ENCODE peak calls at places on chromosomes 6 and 20, in ten cellular contexts. N is B cell; E is colonic mucosa; Z is PC-3; Q is nephron progenitor cell; F is neural progenitor cell; V is CD4-positive, alpha-beta T cell; D is A549; B is epithelial cell of esophagus; G is astrocyte of the spinal cord. R is an unnamed sample.

GRCh38 chr20:36128463-36129176 is 25.9 kb upstream of the EPB41L1 start:
- DNase-seq in Z (peak), G (peak), D (peak), E (no peak), N (no peak), V (no peak), Q (no peak), B (peak), F (no peak), R (no peak)

GRCh38 chr6:131159578-131159977 is 24.3 kb downstream of the AKAP7 start:
- DNase-seq in Q (no peak), V (no peak), F (no peak), E (no peak), G (peak), B (peak), N (no peak), D (no peak), Z (peak), R (no peak)

GRCh38 chr6:28490191-28490890 is 25.3 kb downstream of the GPX6 start:
- DNase-seq in N (no peak), V (no peak), Q (no peak), B (peak), Z (no peak), F (peak), G (no peak), D (no peak), E (no peak), R (no peak)

GRCh38 chr6:135181333-135182119 is 418 bp downstream of the MYB start:
- DNase-seq in F (peak), Q (no peak), E (peak), V (peak), N (no peak), D (peak), Z (no peak), B (peak), G (peak), R (no peak)

GRCh38 chr6:148364056-148364844 is 21.6 kb downstream of the SASH1 start:
- DNase-seq in Q (no peak), B (peak), F (no peak), Z (no peak), V (no peak), E (no peak), N (no peak), G (peak), D (no peak), R (no peak)

GRCh38 chr20:3646067-3646440 is 17.1 kb downstream of the GFRA4 start:
- DNase-seq in D (no peak), G (peak), Q (no peak), N (no peak), Z (peak), F (no peak), B (peak), E (no peak), V (no peak), R (no peak)

GRCh38 chr6:127554435-127555006 is 22.5 kb upstream of the C6orf58 start:
- DNase-seq in E (no peak), F (peak), V (peak), B (peak), Z (peak), D (peak), Q (no peak), N (no peak), G (peak), R (no peak)

GRCh38 chr20:46367234-46367633 is 39.2 kb downstream of the ELMO2 start:
- DNase-seq in G (no peak), N (no peak), Q (no peak), D (no peak), Z (no peak), F (no peak), E (no peak), B (no peak), V (no peak), R (no peak)

GRCh38 chr20:32752458-32753250 is 9.4 kb upstream of the COMMD7 start:
- DNase-seq in D (no peak), V (no peak), E (no peak), Q (no peak), Z (peak), F (no peak), N (no peak), B (peak), G (peak), R (no peak)

GRCh38 chr20:22414354-22414753 is 170.0 kb downstream of the FOXA2 start:
- DNase-seq in E (no peak), V (no peak), N (no peak), Z (peak), B (no peak), Q (peak), F (no peak), D (peak), G (no peak), R (no peak)

GRCh38 chr6:30683137-30683979 is 3.1 kb downstream of the PPP1R18 start:
- DNase-seq in V (no peak), D (no peak), E (no peak), N (no peak), Q (peak), Z (no peak), F (no peak), G (no peak), B (no peak), R (no peak)

GRCh38 chr20:25309395-25310267 is 61.7 kb downstream of the PYGB start:
- DNase-seq in G (peak), F (no peak), N (no peak), Q (no peak), V (no peak), B (peak), Z (peak), E (peak), D (peak), R (no peak)

GRCh38 chr6:129498556-129498940 is 211.4 kb downstream of the ARHGAP18 start:
- DNase-seq in D (no peak), F (no peak), B (peak), V (no peak), E (no peak), G (no peak), Z (peak), N (no peak), Q (no peak), R (no peak)

GRCh38 chr20:3847419-3847940 is 846 bp downstream of the MAVS start:
- DNase-seq in Z (peak), B (no peak), V (no peak), F (no peak), D (no peak), Q (no peak), G (no peak), E (no peak), N (no peak), R (no peak)

GRCh38 chr20:1940581-1940980 is 45.4 kb downstream of the SIRPA start:
- DNase-seq in Q (no peak), D (no peak), F (no peak), G (no peak), V (no peak), B (peak), E (no peak), N (no peak), Z (no peak), R (no peak)

GRCh38 chr20:24034820-24035219 is 46.2 kb upstream of the GGTLC1 start:
- DNase-seq in F (no peak), Q (no peak), B (peak), V (no peak), D (peak), E (no peak), Z (peak), N (no peak), G (no peak), R (no peak)

GRCh38 chr20:56111951-56112730 is 106.8 kb upstream of the CBLN4 start:
- DNase-seq in B (no peak), Z (no peak), V (no peak), F (no peak), Q (no peak), E (no peak), D (no peak), N (no peak), G (no peak), R (no peak)

GRCh38 chr6:70371454-70372105 is 41.7 kb upstream of the FAM135A start:
- DNase-seq in V (no peak), F (peak), Z (peak), E (no peak), N (no peak), D (peak), Q (no peak), G (peak), B (peak), R (no peak)

GRCh38 chr6:157497579-157497978 is 116.6 kb downstream of the ZDHHC14 start:
- DNase-seq in N (no peak), F (no peak), E (no peak), D (no peak), Q (no peak), B (no peak), Z (no peak), V (no peak), G (no peak), R (no peak)

GRCh38 chr6:42786525-42786985 is 4.7 kb downstream of the BICRAL start:
- DNase-seq in F (no peak), B (no peak), G (no peak), E (no peak), Z (no peak), Q (no peak), N (no peak), D (no peak), V (no peak), R (no peak)
- TF ChIP-seq CTCF in F (no peak), B (no peak), G (no peak), E (no peak), Z (no peak), Q (no peak), N (peak), D (no peak), V (no peak), R (no peak)

GRCh38 chr6:139436521-139437348 is 62.3 kb upstream of the CITED2 start:
- DNase-seq in B (peak), V (no peak), Q (no peak), Z (peak), E (no peak), D (peak), G (peak), N (no peak), F (no peak), R (no peak)

GRCh38 chr6:139429559-139430150 is 55.2 kb upstream of the CITED2 start:
- DNase-seq in N (no peak), Q (no peak), F (peak), V (no peak), B (no peak), G (no peak), E (no peak), Z (no peak), D (no peak), R (no peak)

GRCh38 chr6:139430897-139431601 is 56.6 kb upstream of the CITED2 start:
- DNase-seq in E (no peak), D (no peak), N (no peak), B (no peak), G (no peak), F (no peak), V (no peak), Q (no peak), Z (no peak), R (no peak)

GRCh38 chr6:139431602-139431956 is 57.1 kb upstream of the CITED2 start:
- DNase-seq in G (no peak), E (no peak), F (no peak), V (no peak), D (no peak), B (no peak), Q (no peak), N (no peak), Z (no peak), R (no peak)

DNA sequence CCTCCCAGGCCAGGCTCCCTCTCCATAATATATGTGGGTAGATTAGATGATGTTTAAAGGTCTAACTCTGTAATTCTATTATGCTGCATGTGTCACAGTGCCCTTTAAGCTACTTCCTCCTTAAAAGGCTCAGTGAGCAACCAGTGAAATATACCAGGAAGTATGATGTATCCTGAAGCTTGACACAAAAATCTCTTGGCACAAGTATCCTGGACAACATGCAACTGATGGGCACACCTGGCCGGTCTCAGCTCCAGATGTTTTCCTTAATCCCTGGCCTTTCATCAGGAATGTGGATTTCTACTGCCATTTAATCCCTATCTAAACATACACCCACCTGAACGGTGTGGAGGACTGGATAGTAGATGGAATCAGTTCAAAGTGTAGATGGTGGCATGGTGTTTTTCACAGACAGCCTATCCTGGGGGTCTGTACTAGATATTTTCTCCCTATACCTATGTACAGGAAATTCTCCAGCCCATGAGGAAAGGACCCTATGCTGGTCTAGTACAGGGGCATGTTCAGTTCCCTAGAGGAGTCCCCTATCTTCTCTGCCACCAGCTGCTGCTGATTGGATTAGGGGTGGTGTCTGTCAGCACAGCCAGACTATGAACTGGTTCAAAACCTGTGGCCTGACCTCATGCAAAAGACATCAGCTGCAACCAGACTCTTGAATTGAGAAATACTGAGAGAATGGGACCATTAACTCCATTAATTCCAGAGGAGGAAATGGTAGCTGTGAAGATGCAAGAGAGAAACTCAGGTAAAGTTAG is 59.4 kb upstream of the CITED2 start:
- DNase-seq in B (peak), V (no peak), F (no peak), Q (no peak), N (no peak), D (no peak), Z (peak), E (peak), G (no peak), R (no peak)
- TF ChIP-seq CTCF in B (no peak), V (no peak), F (no peak), Q (no peak), N (no peak), D (no peak), Z (no peak), E (no peak), G (no peak), R (no peak)

DNA sequence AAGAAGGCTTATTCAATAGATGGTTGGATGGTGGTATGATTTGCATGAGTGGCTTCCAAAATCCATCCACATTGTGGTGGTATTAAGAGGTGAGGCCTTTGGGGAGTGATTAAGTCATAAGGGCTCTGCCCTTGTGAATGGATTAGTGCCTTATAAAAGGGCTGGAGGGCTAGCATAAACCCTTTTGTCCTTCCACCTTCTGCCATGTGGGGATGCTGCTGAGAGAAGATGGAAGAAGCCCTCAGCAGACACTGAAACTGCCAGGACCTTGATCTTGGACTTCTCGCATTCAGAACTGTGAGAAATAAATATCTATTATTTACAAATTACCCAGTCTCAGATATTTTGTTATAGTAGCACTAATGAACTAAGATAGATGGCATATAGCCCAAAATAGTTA is 27.8 kb upstream of the SRPK1 start:
- DNase-seq in N (no peak), V (no peak), Z (peak), B (no peak), E (no peak), D (peak), F (peak), Q (no peak), G (peak), R (no peak)
- TF ChIP-seq CTCF in N (no peak), V (no peak), Z (peak), B (no peak), E (no peak), D (no peak), F (peak), Q (peak), G (peak), R (peak)

GRCh38 chr6:82589509-82590206 is 226.0 kb downstream of the TPBG start:
- DNase-seq in N (no peak), Q (no peak), D (peak), V (no peak), Z (peak), F (peak), B (peak), G (peak), E (no peak), R (no peak)

GRCh38 chr6:82588859-82589412 is 225.3 kb downstream of the TPBG start:
- DNase-seq in B (no peak), D (no peak), V (no peak), Q (no peak), E (no peak), F (no peak), G (no peak), Z (no peak), N (no peak), R (no peak)

DNA sequence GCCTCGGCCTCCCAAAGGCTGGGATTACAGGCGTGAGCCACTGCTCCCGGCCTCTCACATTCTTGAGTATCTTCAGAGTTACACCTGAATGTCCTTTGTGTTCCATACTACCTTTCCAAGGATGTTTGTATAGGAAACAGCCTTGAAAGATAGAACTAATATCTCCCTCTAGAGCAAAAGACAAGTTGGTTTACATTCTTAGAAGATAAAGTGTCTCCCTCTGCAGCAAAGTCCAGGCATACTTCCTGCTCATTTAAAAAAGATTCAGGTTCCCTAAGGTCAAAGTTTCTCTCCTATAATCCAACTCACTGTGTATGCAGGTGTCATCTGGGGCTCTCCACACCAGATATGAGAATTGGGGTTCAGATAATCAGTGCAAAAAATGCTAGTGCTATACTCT is 224.4 kb downstream of the TPBG start:
- DNase-seq in F (no peak), E (no peak), Z (peak), G (no peak), D (peak), N (no peak), V (no peak), B (peak), Q (no peak), R (no peak)
- TF ChIP-seq CTCF in F (no peak), E (no peak), Z (peak), G (no peak), D (no peak), N (no peak), V (no peak), B (peak), Q (no peak), R (no peak)

GRCh38 chr6:136290406-136291010 is 862 bp upstream of the BCLAF1 start:
- DNase-seq in V (peak), G (peak), D (peak), B (peak), N (peak), F (peak), Q (peak), Z (peak), E (peak), R (no peak)

GRCh38 chr6:136289579-136290405 is at the start of gene BCLAF1:
- DNase-seq in Q (peak), E (peak), B (peak), N (peak), V (peak), Z (peak), F (peak), G (peak), D (peak), R (peak)

GRCh38 chr6:136289327-136289578 is 393 bp downstream of the BCLAF1 start:
- DNase-seq in E (peak), G (peak), N (peak), V (peak), F (peak), Z (peak), B (peak), Q (peak), D (peak), R (peak)

GRCh38 chr6:136284909-136285308 is 4.7 kb downstream of the BCLAF1 start:
- DNase-seq in D (no peak), B (peak), E (no peak), Q (no peak), G (peak), F (no peak), V (no peak), N (no peak), Z (peak), R (no peak)

GRCh38 chr6:136288566-136289326 is 900 bp downstream of the BCLAF1 start:
- DNase-seq in F (peak), N (peak), E (peak), Q (peak), Z (peak), B (peak), G (peak), V (peak), D (peak), R (peak)
- TF ChIP-seq CTCF in F (peak), N (peak), E (peak), Q (peak), Z (no peak), B (peak), G (peak), V (peak), D (no peak), R (peak)

DNA sequence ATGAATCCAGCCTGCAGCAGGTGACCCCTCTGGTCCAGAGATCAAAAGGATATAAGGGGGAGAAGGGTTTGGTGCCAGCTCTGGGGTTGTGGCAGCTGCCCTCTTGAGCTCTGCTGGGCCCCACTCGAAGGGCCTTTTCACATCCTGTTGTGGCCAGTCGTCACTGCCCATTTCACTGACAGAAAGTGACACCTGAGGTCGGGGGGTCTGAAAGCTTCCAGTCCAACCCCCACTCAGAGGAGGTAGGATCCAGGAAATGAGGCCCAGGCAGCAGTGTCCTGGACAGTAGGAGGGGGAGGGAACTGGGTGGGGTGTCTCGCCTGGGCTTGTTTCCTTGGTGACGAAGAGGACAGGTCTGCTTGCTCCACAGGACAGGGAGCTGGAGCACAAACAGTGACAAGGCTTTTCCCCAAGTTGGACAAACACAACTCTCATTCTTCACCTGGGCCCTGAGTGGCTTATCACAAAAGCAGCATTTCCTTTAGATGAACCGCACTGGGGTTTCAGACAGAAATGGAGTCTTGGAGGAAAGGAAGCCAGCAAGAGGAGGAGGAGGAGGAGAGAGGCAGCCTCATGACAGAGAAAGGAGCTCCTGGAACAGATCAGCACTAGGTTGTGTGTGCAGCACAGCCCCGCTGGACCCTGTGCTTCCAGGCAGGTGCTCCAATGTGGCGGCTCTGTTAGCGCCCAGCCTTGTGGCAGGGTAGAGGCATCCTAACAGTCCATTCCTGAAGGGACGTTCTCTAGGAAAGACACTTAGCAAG is 11.0 kb downstream of the FRS3 start:
- DNase-seq in Z (no peak), E (peak), D (peak), G (no peak), N (no peak), V (no peak), F (no peak), Q (no peak), B (peak), R (no peak)
- TF ChIP-seq CTCF in Z (no peak), E (no peak), D (no peak), G (no peak), N (no peak), V (no peak), F (no peak), Q (no peak), B (no peak), R (no peak)

R was measured in progenitor cell of endocrine pancreas.